ENCODE peak calls at places on chromosomes 4 and X, in four cellular contexts. G, S, L and Y are unnamed samples.

GRCh38 chr4:95410387-95411005 is 138.3 kb downstream of the UNC5C start:
- DNase-seq in G (no peak), L (no peak), S (no peak), Y (no peak)

GRCh38 chrX:13007519-13008188 is 32.7 kb downstream of the TMSB4X start:
- DNase-seq in L (no peak), S (no peak), G (peak; percentile 23), Y (no peak)

GRCh38 chrX:109959356-109959871 is 43.5 kb upstream of the TMEM164 start:
- DNase-seq in S (no peak), G (no peak), L (no peak), Y (no peak)

GRCh38 chr4:6855692-6856297 is 53.8 kb upstream of the TBC1D14 start:
- DNase-seq in G (peak; percentile 19), L (no peak), S (no peak), Y (no peak)

GRCh38 chr4:124173892-124174291 is 538.6 kb downstream of the ANKRD50 start:
- DNase-seq in G (no peak), L (no peak), S (no peak), Y (no peak)

GRCh38 chr4:7841071-7841470 is 98.6 kb downstream of the AFAP1 start:
- DNase-seq in G (no peak), L (no peak), S (no peak), Y (no peak)

GRCh38 chr4:5923306-5923830 is 30.5 kb upstream of the CRMP1 start:
- DNase-seq in G (no peak), S (no peak), L (no peak), Y (peak; percentile 81)

GRCh38 chr4:78512357-78512920 is 39.1 kb upstream of the ANXA3 start:
- DNase-seq in L (no peak), S (no peak), G (peak; percentile 59), Y (no peak)

GRCh38 chr4:166017804-166018203 is 144.8 kb downstream of the TLL1 start:
- DNase-seq in L (no peak), G (no peak), S (no peak), Y (no peak)

GRCh38 chr4:78293348-78293747 is 236.2 kb downstream of the FRAS1 start:
- DNase-seq in G (no peak), L (no peak), S (no peak), Y (no peak)

GRCh38 chrX:130109429-130110378 is 593 bp downstream of the ELF4 start:
- DNase-seq in S (no peak), L (no peak), G (peak; percentile 19), Y (no peak)

GRCh38 chr4:150106886-150107285 is 28.6 kb downstream of the DCLK2 start:
- DNase-seq in G (no peak), S (no peak), L (no peak), Y (no peak)

GRCh38 chr4:151559595-151559994 is 150.6 kb downstream of the FHIP1A start:
- DNase-seq in S (no peak), L (no peak), G (no peak), Y (no peak)

GRCh38 chr4:151564321-151564720 is 155.3 kb downstream of the FHIP1A start:
- DNase-seq in G (peak; percentile 23), S (no peak), L (no peak), Y (no peak)

GRCh38 chr4:151558496-151559113 is 149.6 kb downstream of the FHIP1A start:
- DNase-seq in L (no peak), G (no peak), S (no peak), Y (no peak)

GRCh38 chr4:151563194-151563593 is 154.2 kb downstream of the FHIP1A start:
- DNase-seq in L (no peak), G (peak; percentile 52), S (no peak), Y (no peak)

DNA sequence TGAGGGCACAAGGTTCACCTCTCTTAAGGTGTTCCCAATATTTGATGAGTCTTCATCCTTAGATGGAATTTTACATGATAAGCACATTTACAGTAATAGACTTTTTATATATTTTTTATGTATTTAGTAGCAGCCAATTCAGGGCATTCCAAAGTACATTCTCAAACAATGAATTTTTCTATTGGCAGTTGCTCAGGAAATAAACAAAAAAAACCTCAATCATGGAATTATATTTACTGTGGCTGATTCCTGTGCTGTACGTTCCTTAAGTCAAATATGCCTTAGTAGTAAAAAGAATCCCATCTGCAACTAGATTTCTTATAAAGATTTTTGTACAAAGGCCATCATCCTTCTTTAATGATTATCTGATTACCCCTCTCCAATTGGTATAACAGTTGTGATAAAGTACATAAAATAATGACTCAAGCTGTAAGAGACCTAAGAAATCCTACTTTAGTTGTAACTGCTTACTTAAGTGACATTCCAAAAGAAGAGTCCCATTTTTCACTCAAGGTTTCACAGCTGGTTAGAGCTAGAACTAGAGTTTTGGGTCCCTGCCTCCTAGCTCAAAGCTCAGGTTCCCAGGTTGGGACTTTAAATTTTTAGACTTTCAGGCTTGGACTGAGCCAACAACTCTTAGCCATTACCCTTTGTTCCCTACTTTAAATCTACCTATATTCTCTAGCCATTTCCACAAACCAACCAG is 152.7 kb downstream of the FHIP1A start:
- DNase-seq in L (no peak), G (no peak), S (no peak), Y (no peak)
- TF ChIP-seq CTCF in L (no peak), G (no peak), S (no peak), Y (no peak)

GRCh38 chr4:180832086-180832485 is 1411.1 kb upstream of the TENM3 start:
- DNase-seq in G (no peak), S (no peak), L (no peak), Y (no peak)
- TF ChIP-seq POLR2A in G (no peak), S (no peak), L (no peak), Y (no peak)

DNA sequence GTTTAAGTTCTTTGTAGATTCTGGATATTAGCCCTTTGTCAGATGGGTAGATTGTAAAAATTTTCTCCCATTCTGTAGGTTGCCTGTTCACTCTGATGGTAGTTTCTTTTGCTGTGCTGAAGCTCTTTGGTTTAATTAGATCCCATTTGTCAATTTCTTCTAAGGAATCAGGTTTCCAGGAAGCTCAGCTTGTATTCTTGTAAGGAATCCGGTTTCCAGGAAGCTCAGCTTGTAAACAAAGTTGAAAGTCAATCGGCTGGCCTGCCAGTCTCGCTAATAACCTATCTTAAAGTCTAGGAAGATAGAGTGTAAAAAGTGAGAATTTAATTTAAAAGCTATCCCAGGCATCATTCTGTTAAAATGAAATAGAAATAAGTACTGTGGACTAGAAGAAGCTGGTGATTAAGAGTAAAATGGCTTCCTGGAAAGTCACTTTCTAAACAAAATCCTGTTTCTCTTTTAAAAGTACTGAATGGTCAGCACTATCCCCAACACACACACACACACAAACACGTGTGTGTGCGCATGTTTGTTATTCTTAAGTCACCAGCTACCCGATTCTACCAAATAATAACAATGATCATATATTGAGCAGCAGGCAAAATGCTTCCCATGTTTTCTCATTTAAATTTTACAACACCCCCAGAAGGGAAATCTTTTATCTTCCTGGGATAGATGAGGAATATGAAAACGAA is 171.7 kb downstream of the PAPSS1 start:
- DNase-seq in G (no peak), S (no peak), L (no peak), Y (no peak)
- H3K4me3 ChIP-seq in G (no peak overlapping the region), S (no peak overlapping the region), L (no peak overlapping the region), Y (no peak overlapping the region)

GRCh38 chrX:47200385-47201150 is 6.9 kb downstream of the UBA1 start:
- DNase-seq in S (no peak), G (no peak), L (no peak), Y (no peak)

GRCh38 chrX:47201545-47201944 is 7.9 kb downstream of the UBA1 start:
- DNase-seq in G (no peak), S (no peak), L (no peak), Y (no peak)

GRCh38 chrX:47202877-47203276 is 9.2 kb downstream of the UBA1 start:
- DNase-seq in S (no peak), L (no peak), G (no peak), Y (no peak)

GRCh38 chrX:47204970-47205369 is 11.3 kb downstream of the UBA1 start:
- DNase-seq in G (no peak), L (no peak), S (no peak), Y (no peak)

DNA sequence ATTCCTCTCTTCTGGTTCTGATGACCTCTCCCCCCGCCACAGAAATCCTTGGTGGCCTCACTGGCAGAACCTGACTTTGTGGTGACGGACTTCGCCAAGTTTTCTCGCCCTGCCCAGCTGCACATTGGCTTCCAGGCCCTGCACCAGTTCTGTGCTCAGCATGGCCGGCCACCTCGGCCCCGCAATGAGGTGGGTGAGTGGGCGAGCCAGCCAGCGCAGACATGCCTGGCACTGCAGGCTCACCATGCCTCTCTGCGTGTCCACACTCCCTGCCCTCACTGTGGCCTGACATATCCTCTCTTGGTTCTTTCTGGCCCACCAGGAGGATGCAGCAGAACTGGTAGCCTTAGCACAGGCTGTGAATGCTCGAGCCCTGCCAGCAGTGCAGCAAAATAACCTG is 8.7 kb downstream of the UBA1 start:
- DNase-seq in S (no peak), G (no peak), L (no peak), Y (no peak)
- TF ChIP-seq CTCF in S (no peak), G (no peak), L (no peak), Y (no peak)

DNA sequence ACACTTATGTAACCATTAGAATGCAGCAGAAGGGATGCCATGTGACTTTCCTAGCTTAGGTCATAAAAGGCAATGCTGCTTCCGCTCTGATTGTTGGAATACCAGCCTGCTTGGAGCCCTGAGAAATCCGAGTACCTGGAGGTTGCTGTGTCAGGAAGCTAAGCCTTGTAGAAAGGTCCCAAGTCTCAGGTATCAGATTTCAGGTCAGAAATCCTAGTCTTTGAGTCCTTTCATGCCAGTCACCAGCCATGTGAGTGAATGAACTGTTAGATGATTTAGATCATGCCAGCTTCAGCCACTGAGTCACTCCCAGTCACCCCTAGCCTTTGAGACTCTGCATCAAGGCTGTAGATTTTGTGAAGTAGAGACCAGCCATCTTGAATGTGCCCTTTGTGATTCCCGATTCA is 23.5 kb downstream of the RAP1GDS1 start:
- DNase-seq in G (no peak), L (no peak), S (no peak), Y (no peak)
- TF ChIP-seq POLR2A in G (no peak), L (no peak), S (no peak), Y (no peak)

DNA sequence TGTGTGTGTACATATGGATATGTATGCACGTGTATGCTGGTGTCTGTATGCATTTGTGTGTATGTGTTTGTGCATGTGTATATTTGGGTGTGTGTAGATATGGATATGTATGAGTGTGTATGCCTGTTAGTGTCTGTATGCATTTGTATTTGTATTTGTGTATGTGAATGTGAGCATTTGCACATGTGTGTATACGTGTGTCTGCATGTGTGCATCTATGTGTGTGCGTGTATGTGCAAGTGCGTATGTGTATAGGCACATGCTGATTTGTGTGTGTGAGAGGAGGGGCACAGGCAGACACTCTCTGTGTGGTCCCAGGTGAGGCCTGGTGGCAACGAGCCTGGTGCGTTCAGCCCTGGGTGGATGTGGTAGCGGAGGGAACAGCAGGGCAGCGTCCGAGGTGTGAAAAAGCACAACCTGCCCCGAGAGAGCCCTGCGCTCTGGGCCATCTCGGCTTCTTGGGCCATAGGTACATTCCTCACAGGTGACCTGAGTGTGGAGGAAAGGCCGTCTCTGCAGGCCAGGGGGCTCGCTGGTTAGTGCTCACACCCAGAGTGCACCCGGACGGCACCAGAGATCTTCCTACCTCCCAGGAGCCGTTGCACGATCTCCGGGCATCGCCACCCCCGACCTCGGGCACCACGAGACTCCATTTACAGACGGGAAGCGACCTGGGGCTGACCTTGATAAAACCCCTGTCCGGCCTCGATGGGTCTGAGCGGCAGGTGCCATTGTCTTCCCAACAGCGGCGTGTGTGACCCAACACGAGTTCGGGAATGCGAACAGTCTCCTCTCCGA is 45.0 kb downstream of the ASMT start:
- DNase-seq in G (no peak), L (no peak), S (no peak), Y (no peak)
- H3K4me3 ChIP-seq in G (no peak overlapping the region), L (no peak overlapping the region), S (no peak overlapping the region), Y (no peak overlapping the region)